ENCODE peak calls at places on chromosomes 2 and 18, in nine cellular contexts. B, W, E, Q, L, C, I, R and K are unnamed samples.
A peak's percentile ranks its signal among the peaks of the same experiment; 100 is the strongest.

GRCh38 chr2:219402665-219403515 is 15.2 kb upstream of the DNPEP start:
- DNase-seq in B (peak; percentile 78), W (peak; percentile 59), E (peak; percentile 66), Q (peak; percentile 64), L (no peak), C (peak; percentile 69), I (peak; percentile 75), R (no peak), K (peak; percentile 71)

GRCh38 chr18:47756364-47757016 is 174.0 kb downstream of the SMAD2 start:
- DNase-seq in B (no peak), W (peak; percentile 63), E (peak; percentile 28), Q (peak; percentile 67), L (peak; percentile 42), C (peak; percentile 46), I (peak; percentile 57), R (peak; percentile 85), K (peak; percentile 55)

GRCh38 chr18:28960146-28960545 is 783.2 kb upstream of the CDH2 start:
- DNase-seq in B (no peak), W (no peak), E (no peak), Q (no peak), L (no peak), C (no peak), I (no peak), R (no peak), K (no peak)

GRCh38 chr18:11975721-11976120 is 5.6 kb upstream of the IMPA2 start:
- DNase-seq in B (no peak), W (no peak), E (no peak), Q (no peak), L (no peak), C (no peak), I (no peak), R (no peak), K (no peak)

GRCh38 chr18:79558196-79559120 is 121.1 kb upstream of the CTDP1 start:
- DNase-seq in B (peak; percentile 42), W (no peak), E (no peak), Q (no peak), L (no peak), C (no peak), I (no peak), R (no peak), K (peak; percentile 25)

GRCh38 chr2:191350826-191351225 is 105.6 kb downstream of the MYO1B start:
- DNase-seq in B (no peak), W (no peak), E (no peak), Q (no peak), L (no peak), C (no peak), I (no peak), R (no peak), K (no peak)

GRCh38 chr18:27005589-27005988 is 140.1 kb upstream of the AQP4 start:
- DNase-seq in B (no peak), W (no peak), E (no peak), Q (no peak), L (no peak), C (no peak), I (no peak), R (no peak), K (no peak)

GRCh38 chr2:220188031-220188430 is 560.6 kb downstream of the SLC4A3 start:
- DNase-seq in B (no peak), W (no peak), E (no peak), Q (no peak), L (no peak), C (peak; percentile 57), I (no peak), R (no peak), K (no peak)

GRCh38 chr2:214575030-214575949 is 164.4 kb downstream of the VWC2L start:
- DNase-seq in B (no peak), W (no peak), E (no peak), Q (no peak), L (no peak), C (no peak), I (no peak), R (no peak), K (peak; percentile 56)

GRCh38 chr2:44766777-44767176 is 174.7 kb upstream of the SIX3 start:
- DNase-seq in B (no peak), W (no peak), E (no peak), Q (no peak), L (no peak), C (no peak), I (no peak), R (no peak), K (no peak)

GRCh38 chr2:72936669-72937355 is 19.5 kb downstream of the EMX1 start:
- DNase-seq in B (no peak), W (no peak), E (no peak), Q (no peak), L (no peak), C (no peak), I (no peak), R (no peak), K (no peak)

GRCh38 chr2:183157131-183157530 is 32.9 kb downstream of the NUP35 start:
- DNase-seq in B (no peak), W (no peak), E (no peak), Q (no peak), L (no peak), C (no peak), I (no peak), R (no peak), K (no peak)

GRCh38 chr2:152359573-152360363 is 24.8 kb downstream of the FMNL2 start:
- DNase-seq in B (no peak), W (no peak), E (no peak), Q (no peak), L (no peak), C (no peak), I (no peak), R (no peak), K (no peak)

GRCh38 chr2:16123421-16123820 is 183.1 kb downstream of the MYCN start:
- DNase-seq in B (no peak), W (no peak), E (no peak), Q (no peak), L (no peak), C (no peak), I (no peak), R (no peak), K (no peak)

GRCh38 chr2:9106338-9107167 is 100.1 kb upstream of the ASAP2 start:
- DNase-seq in B (no peak), W (no peak), E (no peak), Q (no peak), L (no peak), C (no peak), I (no peak), R (no peak), K (no peak)

GRCh38 chr2:19801367-19802087 is 100.3 kb downstream of the TTC32 start:
- DNase-seq in B (peak; percentile 94), W (peak; percentile 47), E (peak; percentile 25), Q (peak; percentile 52), L (peak; percentile 87), C (peak; percentile 96), I (peak; percentile 95), R (no peak), K (no peak)
- H3K27ac ChIP-seq in B (peak overlapping the region; percentile 99), W (peak overlapping the region; percentile 44), E (no peak overlapping the region), Q (peak overlapping the region; percentile 54), L (peak overlapping the region; percentile 70), C (peak overlapping the region; percentile 21), I (peak overlapping the region; percentile 58), R (no peak overlapping the region), K (no peak overlapping the region)

GRCh38 chr2:96837575-96837974 is 6.2 kb downstream of the ANKRD23 start:
- DNase-seq in B (no peak), W (no peak), E (no peak), Q (no peak), L (no peak), C (no peak), I (no peak), R (no peak), K (no peak)

GRCh38 chr2:96839875-96840850 is 3.7 kb downstream of the ANKRD23 start:
- DNase-seq in B (no peak), W (no peak), E (no peak), Q (no peak), L (no peak), C (no peak), I (no peak), R (no peak), K (no peak)

GRCh38 chr2:96839288-96839874 is 4.4 kb downstream of the ANKRD23 start:
- DNase-seq in B (peak; percentile 77), W (peak; percentile 85), E (no peak), Q (peak; percentile 73), L (peak; percentile 57), C (no peak), I (no peak), R (peak; percentile 96), K (no peak)

GRCh38 chr2:96835830-96836229 is 8.0 kb downstream of the ANKRD23 start:
- DNase-seq in B (no peak), W (no peak), E (no peak), Q (no peak), L (no peak), C (no peak), I (no peak), R (no peak), K (no peak)

GRCh38 chr2:96838345-96839287 is 5.2 kb downstream of the ANKRD23 start:
- DNase-seq in B (no peak), W (no peak), E (no peak), Q (no peak), L (no peak), C (no peak), I (no peak), R (no peak), K (no peak)
- H3K4me3 ChIP-seq in B (no peak overlapping the region), W (no peak overlapping the region), E (no peak overlapping the region), Q (no peak overlapping the region), L (no peak overlapping the region), C (no peak overlapping the region), I (no peak overlapping the region), R (no peak overlapping the region), K (no peak overlapping the region)

GRCh38 chr2:128523490-128523889 is 204.8 kb upstream of the HS6ST1 start:
- DNase-seq in B (no peak), W (no peak), E (no peak), Q (no peak), L (no peak), C (no peak), I (no peak), R (no peak), K (no peak)
- H3K27ac ChIP-seq in B (no peak overlapping the region), W (no peak overlapping the region), E (no peak overlapping the region), Q (no peak overlapping the region), L (no peak overlapping the region), C (no peak overlapping the region), I (no peak overlapping the region), R (no peak overlapping the region), K (no peak overlapping the region)

DNA sequence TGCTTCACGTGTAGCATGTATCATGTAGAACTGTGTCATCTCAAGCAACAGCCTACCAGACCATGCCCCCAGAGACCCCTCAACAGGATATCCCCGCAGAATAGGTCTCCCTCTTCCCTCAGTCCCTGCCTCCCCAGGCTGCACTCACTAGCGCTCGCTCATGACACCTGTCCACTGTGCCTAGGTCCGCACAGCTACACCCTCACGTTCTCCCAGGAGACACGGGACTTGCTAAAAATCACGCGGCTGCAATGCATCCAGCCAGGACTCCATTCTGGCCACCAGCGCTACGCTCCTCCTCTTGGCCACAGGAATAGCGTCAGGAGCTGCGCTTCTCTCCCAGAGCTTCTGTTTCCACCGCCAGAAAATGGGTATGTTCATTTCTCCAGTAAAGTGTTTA is 2.5 kb downstream of the PXDN start:
- DNase-seq in B (no peak), W (no peak), E (no peak), Q (peak; percentile 22), L (no peak), C (no peak), I (no peak), R (peak; percentile 69), K (no peak)
- H3K4me3 ChIP-seq in B (peak overlapping the region; percentile 32), W (no peak overlapping the region), E (no peak overlapping the region), Q (no peak overlapping the region), L (peak overlapping the region; percentile 82), C (peak overlapping the region; percentile 84), I (no peak overlapping the region), R (no peak overlapping the region), K (no peak overlapping the region)

GRCh38 chr2:28810384-28811285 is at the start of gene SPDYA:
- DNase-seq in B (peak; percentile 88), W (peak; percentile 69), E (peak; percentile 61), Q (peak; percentile 54), L (peak; percentile 74), C (peak; percentile 34), I (peak; percentile 81), R (peak; percentile 90), K (no peak)
- H3K27ac ChIP-seq in B (no peak within 1 kb of the TSS), W (peak within 1 kb of the TSS; percentile 48), E (peak within 1 kb of the TSS; percentile 32), Q (no peak within 1 kb of the TSS), L (no peak within 1 kb of the TSS), C (no peak within 1 kb of the TSS), I (no peak within 1 kb of the TSS), R (no peak within 1 kb of the TSS), K (no peak within 1 kb of the TSS)